ENCODE peak calls at places on chromosomes 16 and 17, in ten cellular contexts. Z, W, I, L, D, R, S, K, P and H are unnamed samples.

GRCh38 chr17:27602721-27603445 is 28.1 kb upstream of the LGALS9 start:
- DNase-seq in I (peak), L (peak), K (no peak), S (peak), W (peak), P (peak), R (peak), D (no peak), Z (peak), H (no peak)

GRCh38 chr16:57299009-57299718 is 14.7 kb upstream of the PLLP start:
- DNase-seq in R (no peak), Z (peak), P (no peak), K (no peak), W (peak), D (peak), I (no peak), S (peak), L (peak), H (no peak)

GRCh38 chr16:31134625-31135534 is 647 bp downstream of the PRSS8 start:
- DNase-seq in S (no peak), R (no peak), L (no peak), D (no peak), I (no peak), K (no peak), Z (peak), P (peak), W (peak), H (peak)

GRCh38 chr17:40322417-40323315 is 13.7 kb downstream of the RARA start:
- DNase-seq in Z (peak), R (peak), K (no peak), L (peak), I (peak), P (peak), W (peak), S (peak), D (no peak), H (no peak)

GRCh38 chr16:17080105-17080504 is 390.7 kb downstream of the XYLT1 start:
- DNase-seq in I (no peak), S (no peak), L (no peak), W (no peak), K (no peak), P (no peak), D (no peak), Z (no peak), R (no peak), H (no peak)

GRCh38 chr17:8757189-8757588 is 1.2 kb downstream of the SPDYE4 start:
- DNase-seq in L (no peak), W (no peak), I (no peak), K (no peak), Z (no peak), S (no peak), R (no peak), P (no peak), D (no peak), H (no peak)

GRCh38 chr17:31051517-31051916 is 43.3 kb upstream of the NF1 start:
- DNase-seq in S (peak), D (no peak), R (no peak), Z (no peak), W (no peak), K (no peak), I (no peak), P (peak), L (no peak), H (no peak)

GRCh38 chr17:21268596-21269188 is 15.5 kb upstream of the NATD1 start:
- DNase-seq in Z (no peak), S (no peak), P (no peak), R (no peak), K (no peak), I (no peak), W (no peak), D (no peak), L (no peak), H (no peak)

GRCh38 chr16:106623-107324 is 28.7 kb downstream of the MPG start:
- DNase-seq in I (peak), W (peak), Z (peak), L (peak), S (peak), R (peak), P (peak), D (no peak), K (peak), H (no peak)

GRCh38 chr17:7156342-7156940 is 22.7 kb downstream of the ASGR1 start:
- DNase-seq in P (no peak), Z (no peak), D (no peak), K (no peak), I (no peak), W (no peak), R (no peak), L (no peak), S (peak), H (no peak)

GRCh38 chr16:28188085-28188916 is 23.5 kb downstream of the XPO6 start:
- DNase-seq in D (no peak), R (no peak), S (no peak), P (peak), W (no peak), L (no peak), K (no peak), Z (no peak), I (peak), H (no peak)
- H3K4me3 ChIP-seq in D (no peak), R (no peak), S (no peak), P (no peak), W (no peak), L (no peak), K (no peak), Z (no peak), I (peak), H (no peak)

GRCh38 chr17:32590974-32591373 is 104.2 kb downstream of the CDK5R1 start:
- DNase-seq in S (no peak), K (no peak), D (no peak), I (no peak), P (no peak), R (no peak), L (no peak), Z (no peak), W (no peak), H (no peak)

GRCh38 chr17:32586666-32587065 is 99.9 kb downstream of the CDK5R1 start:
- DNase-seq in P (peak), I (no peak), K (no peak), R (no peak), S (peak), Z (no peak), W (no peak), L (no peak), D (no peak), H (no peak)

GRCh38 chr17:32591428-32591827 is 104.6 kb downstream of the CDK5R1 start:
- DNase-seq in Z (no peak), I (no peak), P (no peak), R (no peak), K (no peak), S (no peak), D (no peak), L (no peak), W (no peak), H (no peak)

GRCh38 chr17:32588135-32588534 is 101.3 kb downstream of the CDK5R1 start:
- DNase-seq in D (no peak), I (no peak), S (no peak), Z (no peak), K (no peak), W (no peak), R (no peak), L (no peak), P (no peak), H (no peak)

DNA sequence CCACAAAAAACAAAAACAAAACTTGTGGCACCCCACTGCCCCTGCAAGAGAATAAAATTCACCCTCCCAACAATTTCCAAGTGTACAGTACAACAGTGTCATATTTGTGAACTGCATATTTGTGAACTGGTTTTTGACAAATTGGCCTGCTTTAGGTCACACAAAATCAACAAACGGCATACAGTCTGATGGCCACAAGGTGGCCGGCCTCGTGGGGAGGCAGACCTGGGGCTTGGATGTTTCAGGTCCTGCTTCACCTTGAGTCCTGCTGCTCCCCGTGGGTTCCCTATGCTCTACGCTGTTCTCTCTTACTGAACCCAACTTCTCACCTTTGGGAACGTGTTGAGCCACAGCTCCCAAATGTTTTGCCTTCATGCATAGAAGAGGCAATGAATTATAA is 102.2 kb downstream of the CDK5R1 start:
- DNase-seq in K (no peak), I (no peak), S (no peak), L (peak), D (no peak), W (no peak), P (no peak), Z (no peak), R (no peak), H (no peak)
- TF ChIP-seq CTCF in K (no peak), I (no peak), S (peak), L (peak), D (peak), W (no peak), P (no peak), Z (no peak), R (no peak), H (peak)

GRCh38 chr16:2030036-2030435 is 3.3 kb downstream of the NHERF2 start:
- DNase-seq in I (no peak), Z (no peak), D (no peak), S (no peak), R (no peak), K (no peak), P (no peak), W (no peak), L (no peak), H (no peak)
- H3K4me3 ChIP-seq in I (no peak), Z (peak), D (no peak), S (no peak), R (peak), K (no peak), P (no peak), W (peak), L (no peak), H (no peak)

GRCh38 chr16:48681520-48681919 is 71.5 kb upstream of the N4BP1 start:
- DNase-seq in I (peak), P (no peak), W (no peak), D (no peak), K (no peak), L (no peak), S (peak), R (no peak), Z (no peak), H (no peak)
- TF ChIP-seq CTCF in I (peak), P (no peak), W (no peak), D (peak), K (no peak), L (no peak), S (no peak), R (no peak), Z (no peak), H (no peak)

DNA sequence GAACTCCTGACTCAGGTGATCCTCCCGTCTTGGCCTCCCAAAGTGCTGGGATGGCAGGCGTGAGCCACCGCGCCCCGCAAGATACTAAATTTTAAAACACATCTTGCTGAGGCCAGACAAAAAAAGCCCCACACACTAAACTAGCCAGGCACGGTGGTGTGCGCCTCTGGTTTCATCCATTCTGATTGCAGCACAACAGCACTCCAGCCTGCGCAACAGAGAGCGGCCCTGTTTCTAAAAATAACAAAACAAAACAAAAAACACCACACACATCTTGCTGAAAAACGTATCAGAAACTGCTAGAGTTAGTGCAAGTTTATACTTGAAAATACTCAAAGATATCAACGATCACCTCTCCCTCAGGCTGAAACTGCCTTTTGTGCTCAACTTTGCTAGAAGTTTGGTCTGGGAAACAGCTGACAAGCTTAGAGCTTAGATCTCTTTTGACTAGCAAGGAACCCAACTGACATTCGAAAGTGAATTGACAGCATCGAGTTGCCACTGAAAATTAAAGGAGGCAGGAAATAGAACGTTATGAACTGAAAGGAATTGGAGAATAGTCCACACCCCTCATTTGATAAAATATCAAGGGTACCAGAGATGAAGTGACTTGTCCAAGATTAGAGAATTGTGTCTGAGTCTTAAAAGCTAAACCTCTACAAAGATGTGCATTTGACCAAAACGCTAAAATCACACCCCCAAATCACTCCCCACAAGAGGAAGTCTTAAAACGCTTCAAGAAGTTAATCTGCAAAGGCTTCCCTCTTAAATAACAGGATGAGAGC is 946 bp downstream of the COG4 start:
- DNase-seq in W (no peak), K (no peak), L (no peak), Z (no peak), I (peak), R (no peak), S (no peak), D (no peak), P (no peak), H (no peak)
- H3K4me3 ChIP-seq in W (peak), K (peak), L (peak), Z (peak), I (peak), R (peak), S (peak), D (peak), P (peak), H (peak)

GRCh38 chr17:17716837-17717523 is 35.7 kb downstream of the RAI1 start:
- DNase-seq in L (no peak), D (no peak), Z (no peak), S (no peak), W (no peak), K (no peak), P (no peak), I (no peak), R (no peak), H (no peak)

GRCh38 chr17:17719966-17720543 is 38.8 kb downstream of the RAI1 start:
- DNase-seq in D (no peak), P (no peak), L (no peak), K (no peak), R (no peak), W (no peak), S (no peak), I (no peak), Z (no peak), H (no peak)

GRCh38 chr17:17718251-17718650 is 37.0 kb downstream of the RAI1 start:
- DNase-seq in L (no peak), I (no peak), D (no peak), R (no peak), W (no peak), Z (no peak), P (no peak), K (no peak), S (no peak), H (no peak)

GRCh38 chr17:17721140-17721668 is 39.9 kb downstream of the RAI1 start:
- DNase-seq in K (no peak), S (no peak), L (no peak), R (no peak), W (no peak), I (no peak), Z (no peak), D (no peak), P (no peak), H (no peak)

GRCh38 chr17:17719199-17719940 is 38.1 kb downstream of the RAI1 start:
- DNase-seq in R (no peak), L (no peak), D (no peak), P (no peak), I (no peak), K (no peak), W (no peak), S (no peak), Z (no peak), H (no peak)
- TF ChIP-seq CTCF in R (no peak), L (no peak), D (no peak), P (no peak), I (no peak), K (no peak), W (no peak), S (no peak), Z (no peak), H (no peak)

GRCh38 chr17:981292-981658 is 1.7 kb upstream of the NXN start:
- DNase-seq in Z (no peak), P (no peak), D (no peak), K (no peak), R (no peak), W (no peak), I (no peak), L (no peak), S (no peak), H (no peak)

GRCh38 chr17:979211-979538 is 401 bp downstream of the NXN start:
- DNase-seq in W (no peak), P (no peak), S (no peak), D (no peak), Z (no peak), L (no peak), R (no peak), K (no peak), I (no peak), H (no peak)

GRCh38 chr17:978110-979093 is 1.2 kb downstream of the NXN start:
- DNase-seq in D (no peak), L (peak), W (peak), S (peak), K (no peak), I (no peak), R (peak), Z (no peak), P (peak), H (no peak)

GRCh38 chr17:979539-980405 is at the start of gene NXN:
- DNase-seq in W (peak), K (no peak), L (peak), S (peak), D (no peak), P (peak), R (peak), I (peak), Z (peak), H (no peak)

DNA sequence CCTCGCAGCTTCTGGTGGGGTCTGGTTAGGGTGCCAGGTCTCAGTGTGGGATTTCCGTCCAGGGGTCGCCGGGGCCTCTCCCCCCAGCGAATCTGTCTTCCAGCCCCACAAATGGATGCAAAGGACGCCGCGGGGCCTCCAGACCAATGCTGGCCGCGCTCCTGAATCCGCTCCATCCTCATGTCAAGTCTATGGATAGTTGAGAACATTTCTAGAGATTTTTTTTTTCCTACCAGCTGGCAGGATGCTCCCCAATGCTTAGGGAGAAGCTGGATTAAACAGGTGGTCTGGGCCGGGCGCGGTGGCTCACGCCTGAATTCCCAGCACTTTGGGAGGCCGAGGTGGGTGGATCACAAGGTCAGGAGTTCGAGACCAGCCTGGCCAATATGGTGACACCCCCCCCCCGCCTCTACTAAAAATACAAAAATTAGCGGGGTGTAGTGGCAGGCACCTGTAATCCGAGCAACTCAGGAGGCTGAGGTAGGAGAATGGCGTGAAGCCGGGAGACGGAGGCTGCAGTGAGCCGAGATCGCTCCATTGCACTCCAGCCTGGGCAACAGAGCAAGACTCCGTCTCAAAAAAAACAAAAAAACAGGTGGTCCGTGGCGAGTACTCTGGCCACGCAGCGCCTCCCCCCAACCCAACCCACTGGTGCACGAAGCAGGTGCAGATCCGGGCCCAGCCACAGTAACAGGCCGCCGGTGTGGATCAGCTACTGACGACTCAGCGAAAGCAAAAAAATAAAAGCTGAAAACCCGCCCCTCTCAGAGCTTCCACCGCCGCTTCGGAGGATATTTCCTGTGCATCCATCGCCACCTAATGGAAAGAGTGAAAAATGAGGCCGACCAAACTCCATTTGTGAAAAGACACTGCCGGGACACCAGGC is 1.1 kb upstream of the NXN start:
- DNase-seq in I (peak), P (peak), W (peak), S (peak), D (no peak), L (peak), Z (peak), R (peak), K (no peak), H (no peak)
- H3K4me3 ChIP-seq in I (peak), P (peak), W (peak), S (peak), D (no peak), L (peak), Z (no peak), R (peak), K (peak), H (peak)

DNA sequence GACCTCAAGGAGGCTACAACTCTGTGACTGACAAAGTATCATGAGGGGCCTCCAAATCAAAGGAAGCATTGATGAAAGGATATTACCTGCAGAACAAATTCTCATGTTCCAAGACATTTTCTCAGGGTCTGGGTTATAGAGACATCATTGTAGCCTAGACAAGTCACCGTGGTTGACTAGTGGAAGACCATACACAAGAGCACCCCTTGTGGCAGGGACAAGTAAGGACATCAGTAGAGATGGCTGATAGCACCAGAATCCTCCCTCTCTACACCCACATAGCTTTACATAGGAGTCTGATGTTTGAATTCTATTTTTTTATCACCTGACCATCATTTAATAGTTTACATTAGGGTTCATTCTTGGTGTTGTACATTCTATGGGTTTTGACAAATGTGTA is 32.5 kb upstream of the CDH8 start:
- DNase-seq in K (no peak), P (no peak), Z (no peak), I (peak), L (peak), R (no peak), D (no peak), S (no peak), W (no peak), H (no peak)
- TF ChIP-seq CTCF in K (no peak), P (no peak), Z (no peak), I (peak), L (peak), R (no peak), D (no peak), S (no peak), W (no peak), H (peak)